ENCODE peak calls at places on chromosomes 1 and 21, in nine cellular contexts. J is upper lobe of left lung, C is esophagus muscularis mucosa, A is HCT116, E is GM12878, T is stomach, R is sigmoid colon, W is HepG2, Q is spleen. X is an unnamed sample.

GRCh38 chr1:159746676-159747075 is 32.3 kb upstream of the CRP start:
- DNase-seq in J (no peak), C (no peak), A (no peak), E (no peak), T (no peak), R (no peak), W (no peak), Q (no peak), X (no peak)

GRCh38 chr1:6612641-6613360 is 730 bp upstream of the PHF13 start:
- DNase-seq in J (no peak), C (no peak), A (no peak), E (no peak), T (peak), R (peak), W (peak), Q (no peak), X (no peak)

GRCh38 chr21:45580181-45580575 is 37.9 kb upstream of the SLC19A1 start:
- DNase-seq in J (no peak), C (no peak), A (no peak), E (no peak), T (peak), R (no peak), W (no peak), Q (peak), X (no peak)

GRCh38 chr1:225691861-225692516 is 39.1 kb upstream of the ENAH start:
- DNase-seq in J (no peak), C (no peak), A (no peak), E (no peak), T (no peak), R (no peak), W (no peak), Q (no peak), X (no peak)

GRCh38 chr1:206734499-206735142 is 36.0 kb upstream of the IL19 start:
- DNase-seq in J (no peak), C (no peak), A (peak), E (no peak), T (peak), R (peak), W (no peak), Q (peak), X (no peak)

GRCh38 chr1:64906447-64906846 is 59.9 kb downstream of the JAK1 start:
- DNase-seq in J (no peak), C (no peak), A (no peak), E (no peak), T (no peak), R (no peak), W (peak), Q (no peak), X (no peak)

GRCh38 chr1:153122831-153123421 is 9.6 kb upstream of the SPRR2F start:
- DNase-seq in J (no peak), C (no peak), A (peak), E (peak), T (peak), R (no peak), W (no peak), Q (no peak), X (no peak)

GRCh38 chr1:222009105-222009730 is 267.3 kb upstream of the DUSP10 start:
- DNase-seq in J (no peak), C (peak), A (no peak), E (peak), T (no peak), R (no peak), W (peak), Q (no peak), X (no peak)

GRCh38 chr1:23290811-23291565 is 53.1 kb downstream of the HNRNPR start:
- DNase-seq in J (no peak), C (no peak), A (no peak), E (no peak), T (no peak), R (no peak), W (no peak), Q (no peak), X (no peak)
- TF ChIP-seq POLR2A in J (no peak), C (no peak), A (no peak), E (no peak), T (no peak), R (no peak), W (no peak), Q (no peak), X (no peak)

DNA sequence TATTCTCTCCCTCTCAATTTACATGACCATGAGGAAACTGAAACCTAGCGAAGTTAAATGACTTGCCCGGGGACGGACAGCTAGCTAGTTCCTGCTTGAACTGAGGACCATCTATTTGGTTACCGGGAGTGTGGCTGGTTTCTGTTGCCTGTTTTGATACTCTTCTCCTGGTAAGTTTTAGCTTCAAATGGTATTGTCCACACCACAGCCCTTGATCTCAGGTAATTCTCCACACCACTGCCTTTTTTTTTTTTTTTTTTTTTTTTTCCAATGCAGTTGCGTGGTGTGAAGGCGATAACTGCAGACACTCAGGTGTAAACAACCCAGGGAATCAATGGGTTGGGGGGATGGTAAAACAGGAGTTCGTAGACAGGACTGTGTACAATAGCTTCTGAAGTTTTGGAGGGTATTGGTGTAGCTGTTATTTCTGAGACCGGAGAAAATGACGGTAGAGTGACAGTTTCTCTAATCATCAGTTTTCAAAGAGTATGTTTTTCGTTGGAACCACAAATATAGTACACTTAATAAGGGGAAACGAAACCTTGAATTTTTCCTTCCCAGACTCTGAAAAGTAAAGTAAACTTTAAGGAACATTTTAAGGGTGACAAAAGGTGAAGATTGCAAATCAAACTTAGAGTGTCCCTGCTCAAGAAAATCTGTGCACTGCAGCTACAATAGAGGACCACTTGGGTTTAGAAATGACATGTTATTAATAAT is 125.3 kb upstream of the CACYBP start:
- DNase-seq in J (no peak), C (no peak), A (no peak), E (peak), T (peak), R (no peak), W (no peak), Q (no peak), X (no peak)
- TF ChIP-seq POLR2AphosphoS5 in J (no peak), C (no peak), A (no peak), E (no peak), T (no peak), R (no peak), W (no peak), Q (no peak), X (no peak)

GRCh38 chr1:24744911-24745710 is at the start of gene CLIC4:
- DNase-seq in J (peak), C (peak), A (peak), E (peak), T (peak), R (peak), W (peak), Q (peak), X (peak)
- TF ChIP-seq POLR2A in J (peak), C (peak), A (peak), E (peak), T (no peak), R (peak), W (peak), Q (peak), X (peak)

GRCh38 chr1:202592141-202592540 is 118.1 kb downstream of the SYT2 start:
- DNase-seq in J (no peak), C (no peak), A (no peak), E (no peak), T (no peak), R (no peak), W (no peak), Q (no peak), X (no peak)

GRCh38 chr1:202590119-202590518 is 120.1 kb downstream of the SYT2 start:
- DNase-seq in J (no peak), C (no peak), A (no peak), E (no peak), T (no peak), R (no peak), W (no peak), Q (no peak), X (no peak)

GRCh38 chr1:202591523-202591922 is 118.7 kb downstream of the SYT2 start:
- DNase-seq in J (peak), C (no peak), A (no peak), E (no peak), T (no peak), R (no peak), W (no peak), Q (no peak), X (no peak)

GRCh38 chr1:202589190-202589680 is 121.0 kb downstream of the SYT2 start:
- DNase-seq in J (peak), C (peak), A (peak), E (no peak), T (peak), R (peak), W (peak), Q (no peak), X (no peak)

DNA sequence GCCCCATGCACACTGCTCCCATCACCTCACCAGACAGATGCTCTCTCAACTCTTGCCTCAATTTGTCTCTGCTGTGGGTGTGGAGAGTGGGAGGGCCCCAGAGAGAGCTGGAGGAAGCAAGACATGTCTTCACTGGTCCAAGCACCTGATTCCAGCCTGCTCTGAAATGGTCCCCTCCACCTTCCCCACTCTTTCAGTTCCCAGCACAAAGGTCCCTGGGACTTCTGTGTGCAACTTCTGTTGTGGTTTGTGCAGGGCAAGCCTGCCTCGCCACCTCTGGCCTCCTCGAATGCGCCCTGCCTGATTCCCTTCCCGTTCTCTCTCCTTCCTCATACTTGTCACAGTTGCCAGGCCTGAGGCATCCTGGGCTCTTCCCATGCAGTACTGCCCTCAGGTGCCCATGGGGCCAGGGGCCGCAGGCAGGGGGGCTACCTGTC is 119.3 kb downstream of the SYT2 start:
- DNase-seq in J (no peak), C (no peak), A (no peak), E (no peak), T (no peak), R (no peak), W (no peak), Q (no peak), X (no peak)
- TF ChIP-seq POLR2AphosphoS5 in J (no peak), C (peak), A (no peak), E (no peak), T (no peak), R (no peak), W (no peak), Q (no peak), X (no peak)

GRCh38 chr1:41662061-41662655 is 177.7 kb upstream of the EDN2 start:
- DNase-seq in J (peak), C (no peak), A (peak), E (no peak), T (peak), R (peak), W (no peak), Q (peak), X (peak)
- TF ChIP-seq POLR2A in J (no peak), C (peak), A (no peak), E (peak), T (no peak), R (no peak), W (no peak), Q (no peak), X (peak)

GRCh38 chr1:48469616-48470500 is 2.1 kb downstream of the SPATA6 start:
- DNase-seq in J (no peak), C (no peak), A (no peak), E (no peak), T (peak), R (peak), W (no peak), Q (peak), X (peak)
- TF ChIP-seq POLR2AphosphoS5 in J (no peak), C (peak), A (no peak), E (no peak), T (peak), R (peak), W (no peak), Q (peak), X (peak)